ENCODE peak calls at places on chromosome 12, in four cellular contexts. C is mesenchymal stem cell, T is MM.1S, E is dorsolateral prefrontal cortex. X is an unnamed sample.

GRCh38 chr12:65741662-65742480 is 82.4 kb upstream of the HMGA2 start:
- DNase-seq in C (peak; percentile 70), T (no peak), E (peak; percentile 55), X (no peak)

GRCh38 chr12:15982471-15982870 is 71.3 kb downstream of the DERA start:
- DNase-seq in C (peak; percentile 28), T (no peak), E (no peak), X (no peak)

GRCh38 chr12:110693731-110694130 is 4.8 kb upstream of the HVCN1 start:
- DNase-seq in C (no peak), T (no peak), E (no peak), X (no peak)

GRCh38 chr12:62683724-62684501 is 217.3 kb downstream of the MON2 start:
- DNase-seq in C (no peak), T (no peak), E (no peak), X (no peak)

GRCh38 chr12:5996459-5996858 is 51.4 kb upstream of the ANO2 start:
- DNase-seq in C (no peak), T (no peak), E (no peak), X (no peak)

GRCh38 chr12:9391751-9392240 is 183.6 kb upstream of the PZP start:
- DNase-seq in C (no peak), T (no peak), E (no peak), X (no peak)

GRCh38 chr12:125053821-125054220 is 11.4 kb upstream of the AACS start:
- DNase-seq in C (no peak), T (no peak), E (no peak), X (no peak)

GRCh38 chr12:128056299-128056885 is 210.6 kb upstream of the TMEM132C start:
- DNase-seq in C (no peak), T (no peak), E (no peak), X (no peak)

GRCh38 chr12:81329088-81329487 is 251.2 kb downstream of the ACSS3 start:
- DNase-seq in C (peak; percentile 10), T (peak; percentile 35), E (no peak), X (peak; percentile 4)

GRCh38 chr12:988616-989015 is 2.4 kb upstream of the ERC1 start:
- DNase-seq in C (no peak), T (no peak), E (no peak), X (no peak)

GRCh38 chr12:32773686-32774085 is 18.0 kb upstream of the YARS2 start:
- DNase-seq in C (no peak), T (no peak), E (no peak), X (no peak)

GRCh38 chr12:115335048-115335447 is 651.1 kb upstream of the TBX3 start:
- DNase-seq in C (no peak), T (no peak), E (no peak), X (no peak)

GRCh38 chr12:130880411-130880885 is 8.6 kb downstream of the RAN start:
- DNase-seq in C (no peak), T (peak; percentile 26), E (no peak), X (peak; percentile 15)
- H3K4me3 ChIP-seq in C (peak overlapping the region; percentile 82), T (peak overlapping the region; percentile 71), E (no peak overlapping the region), X (no peak overlapping the region)

GRCh38 chr12:2075558-2076195 is 22.9 kb downstream of the CACNA1C start:
- DNase-seq in C (no peak), T (no peak), E (no peak), X (no peak)
- H3K4me3 ChIP-seq in C (no peak overlapping the region), T (no peak overlapping the region), E (no peak overlapping the region), X (no peak overlapping the region)

GRCh38 chr12:109239179-109239578 is 69.9 kb downstream of the FOXN4 start:
- DNase-seq in C (no peak), T (no peak), E (no peak), X (no peak)
- H3K4me3 ChIP-seq in C (no peak overlapping the region), T (no peak overlapping the region), E (no peak overlapping the region), X (no peak overlapping the region)

GRCh38 chr12:57487597-57488396 is at the start of gene MARS1:
- DNase-seq in C (peak; percentile 96), T (peak; percentile 98), E (peak; percentile 96), X (peak; percentile 95)

GRCh38 chr12:57488397-57489156 is 709 bp downstream of the MARS1 start:
- DNase-seq in C (peak; percentile 35), T (peak; percentile 28), E (no peak), X (peak; percentile 28)

GRCh38 chr12:57489157-57489641 is 1.3 kb downstream of the MARS1 start:
- DNase-seq in C (peak; percentile 35), T (no peak), E (no peak), X (no peak)

GRCh38 chr12:57491393-57492280 is 3.8 kb downstream of the MARS1 start:
- DNase-seq in C (peak; percentile 43), T (no peak), E (no peak), X (no peak)

DNA sequence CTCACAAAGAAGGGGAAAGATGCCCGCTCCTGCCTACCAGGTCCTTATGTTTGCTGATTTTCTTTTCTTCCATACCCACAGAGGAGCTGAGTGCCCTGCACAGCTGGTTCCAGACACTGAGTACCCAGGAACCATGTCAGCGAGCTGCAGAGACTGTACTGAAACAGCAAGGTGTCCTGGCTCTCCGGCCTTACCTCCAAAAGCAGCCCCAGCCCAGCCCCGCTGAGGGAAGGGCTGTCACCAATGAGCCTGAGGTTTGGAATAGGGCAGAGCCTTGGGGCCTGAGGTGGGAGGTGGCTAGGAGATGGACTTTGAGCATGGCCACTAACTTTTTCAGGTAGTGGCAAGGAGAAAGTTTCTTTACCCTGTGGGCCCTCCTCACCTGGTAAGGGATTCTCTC is 2.3 kb downstream of the MARS1 start:
- DNase-seq in C (no peak), T (no peak), E (no peak), X (no peak)
- H3K4me3 ChIP-seq in C (no peak overlapping the region), T (no peak overlapping the region), E (no peak overlapping the region), X (no peak overlapping the region)

GRCh38 chr12:123151679-123152454 is 977 bp upstream of the PITPNM2 start:
- DNase-seq in C (peak; percentile 75), T (no peak), E (no peak), X (no peak)
- H3K4me3 ChIP-seq in C (peak overlapping the region; percentile 78), T (peak overlapping the region; percentile 57), E (peak overlapping the region; percentile 76), X (peak overlapping the region; percentile 35)

DNA sequence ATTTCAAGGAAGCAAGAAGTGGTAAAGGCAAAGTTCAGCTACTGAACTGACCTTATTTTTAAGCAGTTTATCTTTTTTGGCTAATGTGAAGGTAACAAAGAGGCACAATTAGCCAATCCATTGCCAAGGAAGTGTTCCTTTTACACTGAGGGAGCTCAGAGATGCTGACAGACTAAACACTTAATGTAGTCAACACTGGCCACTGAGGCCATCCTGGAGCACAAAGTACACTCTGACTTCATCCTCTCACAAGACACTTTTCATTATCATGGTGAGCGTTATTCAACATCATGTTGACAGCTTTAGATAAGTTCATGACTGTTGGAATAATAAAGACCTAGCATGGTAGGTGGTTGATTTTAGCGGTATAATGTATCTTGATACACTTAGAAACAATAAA is 89.9 kb downstream of the ADAMTS20 start:
- DNase-seq in C (no peak), T (no peak), E (no peak), X (no peak)
- H3K4me3 ChIP-seq in C (no peak overlapping the region), T (no peak overlapping the region), E (no peak overlapping the region), X (no peak overlapping the region)